ENCODE peak calls at places on chromosomes 13 and 19, in four cellular contexts. S, K, Z and O are unnamed samples.
A peak's percentile ranks its signal among the peaks of the same experiment; 100 is the strongest.

GRCh38 chr19:7757358-7757757 is 5.7 kb upstream of the CLEC4M start:
- DNase-seq in K (no peak), S (no peak), Z (no peak), O (no peak)

GRCh38 chr13:20848203-20848602 is 54.3 kb downstream of the XPO4 start:
- DNase-seq in S (no peak), Z (no peak), K (no peak), O (no peak)

GRCh38 chr13:70623260-70623659 is 515.0 kb upstream of the KLHL1 start:
- DNase-seq in K (peak; percentile 1), Z (no peak), S (no peak), O (no peak)

GRCh38 chr13:97353927-97354326 is 80.0 kb upstream of the RAP2A start:
- DNase-seq in S (no peak), Z (no peak), K (no peak), O (no peak)

GRCh38 chr13:40979232-40979631 is 39.9 kb downstream of the ELF1 start:
- DNase-seq in Z (no peak), S (no peak), K (no peak), O (no peak)

GRCh38 chr13:80584306-80584705 is 243.4 kb upstream of the SPRY2 start:
- DNase-seq in Z (no peak), K (no peak), S (no peak), O (no peak)

GRCh38 chr19:17794731-17795494 is at the start of gene B3GNT3:
- DNase-seq in K (peak; percentile 56), Z (no peak), S (no peak), O (peak; percentile 46)

GRCh38 chr13:27665333-27665732 is 43.6 kb downstream of the POLR1D start:
- DNase-seq in Z (no peak), S (no peak), K (peak; percentile 5), O (no peak)

GRCh38 chr13:112851107-112852046 is 117.6 kb upstream of the MCF2L start:
- DNase-seq in Z (no peak), S (no peak), K (no peak), O (no peak)

DNA sequence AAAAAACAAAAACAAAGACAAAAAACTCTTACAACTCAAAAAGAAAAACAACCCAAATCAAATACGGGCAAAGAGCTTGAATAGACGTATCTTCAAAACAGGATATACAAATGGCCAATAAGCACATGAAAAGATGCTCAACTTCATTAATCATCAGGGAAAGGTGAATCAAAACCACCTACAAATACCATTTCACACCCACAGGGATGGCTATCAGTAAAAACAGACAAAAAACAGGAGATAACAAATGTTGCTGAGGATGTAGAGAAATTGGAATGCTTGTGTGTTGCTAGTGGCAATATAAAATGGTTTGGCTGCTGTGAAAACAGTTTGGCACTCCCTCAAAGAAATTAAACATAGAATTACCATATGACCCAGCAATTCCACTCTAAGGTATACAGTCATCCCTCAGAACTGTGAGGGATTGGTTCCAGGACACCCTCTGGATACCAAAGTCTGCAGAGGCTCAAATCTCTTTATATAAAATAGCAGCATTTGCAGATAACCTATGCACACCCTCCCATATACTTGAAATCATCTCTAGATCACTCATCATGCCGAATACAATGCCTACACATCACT is 29.7 kb downstream of the MLLT1 start:
- DNase-seq in K (no peak), S (no peak), Z (no peak), O (no peak)
- TF ChIP-seq HDAC6 in K (no peak), S (no peak), Z (no peak), O (no peak)

GRCh38 chr19:35909684-35910035 is 1.6 kb upstream of the TYROBP start:
- DNase-seq in K (no peak), Z (no peak), S (no peak), O (no peak)

GRCh38 chr19:35915508-35915907 is 7.4 kb upstream of the TYROBP start:
- DNase-seq in S (no peak), Z (no peak), K (no peak), O (no peak)

GRCh38 chr19:35911790-35912189 is 3.7 kb upstream of the TYROBP start:
- DNase-seq in S (no peak), Z (no peak), K (peak; percentile 34), O (no peak)

GRCh38 chr19:35911173-35911572 is 3.1 kb upstream of the TYROBP start:
- DNase-seq in Z (no peak), S (no peak), K (no peak), O (no peak)

GRCh38 chr19:35913589-35913988 is 5.5 kb upstream of the TYROBP start:
- DNase-seq in K (no peak), Z (no peak), S (no peak), O (no peak)
- TF ChIP-seq HDAC6 in K (no peak), Z (no peak), S (no peak), O (no peak)

GRCh38 chr19:2084993-2085720 is 11.0 kb downstream of the MOB3A start:
- DNase-seq in Z (peak; percentile 96), K (peak; percentile 70), S (no peak), O (no peak)
- TF ChIP-seq HDAC6 in Z (no peak), K (no peak), S (no peak), O (no peak)

GRCh38 chr13:42807866-42808265 is 26.5 kb downstream of the FAM216B start:
- DNase-seq in Z (no peak), S (no peak), K (no peak), O (peak; percentile 1)
- TF ChIP-seq HDAC6 in Z (no peak), S (no peak), K (no peak), O (no peak)

GRCh38 chr19:33872445-33873320 is 76.0 kb downstream of the KCTD15 start:
- DNase-seq in Z (no peak), K (no peak), S (no peak), O (no peak)
- TF ChIP-seq HDAC6 in Z (no peak), K (no peak), S (no peak), O (no peak)

GRCh38 chr13:98508280-98509074 is 68.4 kb downstream of the STK24 start:
- DNase-seq in Z (no peak), S (no peak), K (no peak), O (peak; percentile 35)
- TF ChIP-seq HDAC6 in Z (no peak), S (no peak), K (no peak), O (no peak)

DNA sequence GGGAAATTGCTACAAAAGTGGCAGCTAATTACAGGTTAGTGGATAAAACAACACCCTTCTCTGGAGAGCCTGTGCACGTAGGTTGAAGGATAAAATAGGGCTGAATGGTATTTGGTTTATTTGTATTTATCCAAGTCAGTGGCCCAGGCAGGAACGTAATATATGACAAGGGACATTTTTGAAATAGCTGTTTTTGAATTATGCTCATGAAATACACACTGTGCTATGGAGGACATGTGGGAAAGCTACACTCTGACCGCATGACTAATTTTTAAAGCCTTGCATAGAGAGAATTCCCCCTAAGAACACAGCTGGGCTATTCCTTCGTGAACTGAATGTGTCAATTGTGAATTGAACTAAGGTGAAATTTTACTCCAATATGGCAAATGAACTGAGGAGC is 292.1 kb upstream of the MAB21L1 start:
- DNase-seq in K (no peak), Z (no peak), S (no peak), O (no peak)
- TF ChIP-seq HDAC6 in K (no peak), Z (no peak), S (no peak), O (no peak)

DNA sequence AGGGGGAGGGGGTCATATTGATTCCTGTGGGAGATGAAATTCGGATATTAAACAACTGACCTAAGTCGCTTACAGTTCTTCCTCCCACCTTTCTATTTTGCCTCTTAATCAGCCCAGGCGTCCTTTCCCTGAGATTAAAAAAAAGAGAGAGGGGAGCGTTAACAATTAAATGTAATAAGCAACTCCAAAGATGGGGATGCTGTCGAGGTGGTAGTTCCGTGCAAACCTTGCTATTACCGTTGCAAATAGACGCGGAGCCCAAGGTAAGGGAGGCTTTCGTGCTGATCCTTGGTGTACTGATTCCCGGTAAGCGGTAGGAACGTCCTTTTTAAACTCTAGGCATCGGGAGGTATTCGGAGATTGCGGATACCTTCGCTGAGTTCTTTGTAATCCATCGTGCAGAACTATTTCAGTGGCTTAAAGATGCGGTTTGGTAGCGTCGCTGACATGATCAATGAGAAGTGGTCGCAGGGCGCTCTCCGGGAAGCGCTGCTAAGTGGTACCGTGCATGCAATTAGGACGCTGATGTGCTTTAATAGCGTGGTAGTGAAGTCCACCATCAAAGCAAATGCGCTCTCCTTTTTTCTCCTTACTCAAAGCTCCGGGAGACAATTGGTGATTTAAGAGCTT is 3.1 kb downstream of the SLITRK5 start:
- DNase-seq in S (no peak), K (no peak), Z (no peak), O (no peak)
- TF ChIP-seq HDAC6 in S (no peak), K (no peak), Z (no peak), O (no peak)

DNA sequence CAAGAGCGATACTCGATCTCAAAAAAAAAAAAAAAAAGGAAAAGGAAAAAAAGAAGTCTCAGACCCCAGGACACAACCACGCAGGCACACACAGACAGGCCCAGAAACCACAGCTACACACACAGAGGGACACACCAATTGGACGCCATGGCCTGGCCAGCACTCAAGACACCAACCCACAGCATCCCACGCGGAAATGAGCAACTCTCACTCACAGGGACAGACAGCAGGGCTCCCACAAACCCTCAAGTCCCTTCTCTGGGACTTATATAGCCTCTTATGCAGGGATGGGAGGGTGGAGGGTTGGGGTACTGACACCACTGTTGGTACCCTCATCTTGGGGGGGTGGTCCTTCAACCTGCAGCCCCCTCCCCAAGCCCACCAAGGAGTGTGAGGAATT is 5.9 kb downstream of the NOTCH3 start:
- DNase-seq in S (no peak), Z (no peak), K (no peak), O (no peak)
- TF ChIP-seq HDAC6 in S (no peak), Z (no peak), K (no peak), O (no peak)

GRCh38 chr13:93289047-93289446 is 62.4 kb downstream of the GPC6 start:
- DNase-seq in S (no peak), Z (no peak), K (no peak), O (no peak)

GRCh38 chr13:93286047-93286446 is 59.4 kb downstream of the GPC6 start:
- DNase-seq in Z (no peak), K (no peak), S (no peak), O (no peak)

GRCh38 chr13:93293716-93294115 is 67.1 kb downstream of the GPC6 start:
- DNase-seq in S (no peak), K (no peak), Z (no peak), O (no peak)

GRCh38 chr13:93289842-93290241 is 63.2 kb downstream of the GPC6 start:
- DNase-seq in Z (no peak), K (no peak), S (no peak), O (no peak)

GRCh38 chr13:93290503-93290902 is 63.9 kb downstream of the GPC6 start:
- DNase-seq in Z (no peak), K (no peak), S (no peak), O (no peak)
- TF ChIP-seq HDAC6 in Z (no peak), K (no peak), S (no peak), O (no peak)